ENCODE peak calls at places on chromosomes 4 and X, in five cellular contexts. One of them, this sample, is unnamed.

GRCh38 chrX:85501349-85501748 is 121.9 kb upstream of the POF1B start:
- DNase-seq in kidney tubule cell: no peak
- DNase-seq in hypothalamus: no peak
- DNase-seq in adrenal gland: no peak
- DNase-seq in HTR-8/SVneo: no peak
- DNase-seq in this sample: no peak

GRCh38 chrX:22698151-22698550 is 301.6 kb upstream of the DDX53 start:
- DNase-seq in kidney tubule cell: no peak
- DNase-seq in hypothalamus: no peak
- DNase-seq in adrenal gland: no peak
- DNase-seq in HTR-8/SVneo: no peak
- DNase-seq in this sample: no peak

GRCh38 chr4:102439835-102440234 is 61.3 kb upstream of the NFKB1 start:
- DNase-seq in kidney tubule cell: peak; percentile 84
- DNase-seq in hypothalamus: no peak
- DNase-seq in adrenal gland: no peak
- DNase-seq in HTR-8/SVneo: no peak
- DNase-seq in this sample: peak; percentile 71

GRCh38 chr4:85869156-85869555 is 394.2 kb downstream of the ARHGAP24 start:
- DNase-seq in kidney tubule cell: no peak
- DNase-seq in hypothalamus: no peak
- DNase-seq in adrenal gland: no peak
- DNase-seq in HTR-8/SVneo: no peak
- DNase-seq in this sample: no peak

GRCh38 chr4:88967883-88968316 is 89.1 kb downstream of the FAM13A start:
- DNase-seq in kidney tubule cell: no peak
- DNase-seq in hypothalamus: no peak
- DNase-seq in adrenal gland: no peak
- DNase-seq in HTR-8/SVneo: no peak
- DNase-seq in this sample: peak; percentile 62

GRCh38 chr4:139735381-139736256 is 70.0 kb downstream of the MGST2 start:
- DNase-seq in kidney tubule cell: no peak
- DNase-seq in hypothalamus: peak; percentile 28
- DNase-seq in adrenal gland: peak; percentile 50
- DNase-seq in HTR-8/SVneo: no peak
- DNase-seq in this sample: no peak

GRCh38 chr4:26736621-26737020 is 124.0 kb upstream of the STIM2 start:
- DNase-seq in kidney tubule cell: peak; percentile 57
- DNase-seq in hypothalamus: no peak
- DNase-seq in adrenal gland: no peak
- DNase-seq in HTR-8/SVneo: no peak
- DNase-seq in this sample: peak; percentile 74

GRCh38 chr4:128737098-128737513 is 72.4 kb upstream of the JADE1 start:
- DNase-seq in kidney tubule cell: no peak
- DNase-seq in hypothalamus: no peak
- DNase-seq in adrenal gland: peak; percentile 41
- DNase-seq in HTR-8/SVneo: no peak
- DNase-seq in this sample: no peak

GRCh38 chrX:150897371-150898319 is 823 bp downstream of the CD99L2 start:
- DNase-seq in kidney tubule cell: peak; percentile 15
- DNase-seq in hypothalamus: no peak
- DNase-seq in adrenal gland: peak; percentile 31
- DNase-seq in HTR-8/SVneo: no peak
- DNase-seq in this sample: no peak

GRCh38 chr4:137952116-137952515 is 290.0 kb downstream of the SLC7A11 start:
- DNase-seq in kidney tubule cell: no peak
- DNase-seq in hypothalamus: no peak
- DNase-seq in adrenal gland: no peak
- DNase-seq in HTR-8/SVneo: no peak
- DNase-seq in this sample: no peak

GRCh38 chrX:16695079-16695676 is 17.3 kb downstream of the CTPS2 start:
- DNase-seq in kidney tubule cell: peak; percentile 56
- DNase-seq in hypothalamus: peak; percentile 30
- DNase-seq in adrenal gland: peak; percentile 80
- DNase-seq in HTR-8/SVneo: peak; percentile 54
- DNase-seq in this sample: peak; percentile 32

GRCh38 chr4:2834001-2834921 is 9.4 kb upstream of the ADD1 start:
- DNase-seq in kidney tubule cell: no peak
- DNase-seq in hypothalamus: no peak
- DNase-seq in adrenal gland: peak; percentile 12
- DNase-seq in HTR-8/SVneo: no peak
- DNase-seq in this sample: no peak